ENCODE peak calls at places on chromosomes 16 and 17, in nine cellular contexts. V is ovary, C is lower leg skin, G is ascending aorta, A is PC-9, O is cardiac fibroblast, J is tibial artery, Q is AG09319, D is HFFc6. K is an unnamed sample.

GRCh38 chr16:8551388-8552332 is 38.7 kb downstream of the TMEM114 start:
- DNase-seq in V (no peak), C (no peak), G (no peak), A (no peak), O (no peak), J (no peak), Q (no peak), D (no peak), K (no peak)

GRCh38 chr16:1572664-1573063 is 39.2 kb downstream of the TMEM204 start:
- DNase-seq in V (no peak), C (no peak), G (no peak), A (no peak), O (no peak), J (no peak), Q (no peak), D (no peak), K (no peak)

GRCh38 chr17:61567045-61567802 is 23.8 kb downstream of the NACA2 start:
- DNase-seq in V (no peak), C (no peak), G (no peak), A (no peak), O (no peak), J (no peak), Q (no peak), D (no peak), K (no peak)

GRCh38 chr16:27572711-27573110 is 22.8 kb downstream of the KATNIP start:
- DNase-seq in V (no peak), C (no peak), G (no peak), A (no peak), O (peak), J (no peak), Q (no peak), D (no peak), K (no peak)

GRCh38 chr17:14775761-14776492 is 475.0 kb downstream of the HS3ST3B1 start:
- DNase-seq in V (no peak), C (no peak), G (no peak), A (no peak), O (peak), J (no peak), Q (no peak), D (no peak), K (no peak)

GRCh38 chr17:82696916-82697807 is 1.3 kb downstream of the RAB40B start:
- DNase-seq in V (peak), C (no peak), G (no peak), A (no peak), O (peak), J (no peak), Q (no peak), D (no peak), K (peak)

GRCh38 chr17:47096343-47096742 is 92.8 kb downstream of the CDC27 start:
- DNase-seq in V (no peak), C (no peak), G (no peak), A (no peak), O (no peak), J (no peak), Q (no peak), D (no peak), K (no peak)

GRCh38 chr17:79231766-79232287 is 157.2 kb downstream of the ENGASE start:
- DNase-seq in V (no peak), C (no peak), G (no peak), A (no peak), O (no peak), J (no peak), Q (no peak), D (peak), K (no peak)

GRCh38 chr17:36196099-36196496 is 460 bp downstream of the CCL3L1 start:
- DNase-seq in V (no peak), C (no peak), G (no peak), A (no peak), O (no peak), J (no peak), Q (no peak), D (no peak), K (no peak)

GRCh38 chr16:50139580-50139979 is 13.5 kb upstream of the TENT4B start:
- DNase-seq in V (no peak), C (no peak), G (no peak), A (no peak), O (no peak), J (no peak), Q (no peak), D (no peak), K (no peak)

GRCh38 chr17:16287563-16288027 is 65.7 kb downstream of the CENPV start:
- DNase-seq in V (no peak), C (no peak), G (peak), A (peak), O (peak), J (no peak), Q (peak), D (peak), K (no peak)

GRCh38 chr17:46809110-46809571 is 9.4 kb downstream of the WNT3 start:
- DNase-seq in V (no peak), C (no peak), G (no peak), A (no peak), O (no peak), J (no peak), Q (no peak), D (no peak), K (no peak)

GRCh38 chr17:10618202-10618635 is 38.9 kb downstream of the MYH3 start:
- DNase-seq in V (peak), C (peak), G (peak), A (peak), O (peak), J (peak), Q (peak), D (peak), K (no peak)

GRCh38 chr17:2331303-2331702 is 5.0 kb downstream of the TSR1 start:
- DNase-seq in V (no peak), C (no peak), G (no peak), A (no peak), O (no peak), J (no peak), Q (no peak), D (no peak), K (no peak)

GRCh38 chr17:11293480-11293879 is 52.5 kb downstream of the SHISA6 start:
- DNase-seq in V (no peak), C (peak), G (no peak), A (no peak), O (no peak), J (no peak), Q (no peak), D (no peak), K (no peak)

GRCh38 chr17:29549169-29549935 is 17.5 kb downstream of the ABHD15 start:
- DNase-seq in V (no peak), C (no peak), G (no peak), A (no peak), O (peak), J (no peak), Q (peak), D (no peak), K (no peak)

GRCh38 chr17:60141111-60142018 is 8.4 kb upstream of the CA4 start:
- DNase-seq in V (no peak), C (no peak), G (no peak), A (no peak), O (no peak), J (no peak), Q (no peak), D (no peak), K (no peak)

GRCh38 chr16:49586466-49586865 is 212.9 kb downstream of the C16orf78 start:
- DNase-seq in V (no peak), C (no peak), G (peak), A (no peak), O (no peak), J (no peak), Q (no peak), D (no peak), K (no peak)

GRCh38 chr16:22678311-22678710 is 135.7 kb upstream of the HS3ST2 start:
- DNase-seq in V (no peak), C (no peak), G (peak), A (no peak), O (no peak), J (no peak), Q (no peak), D (no peak), K (no peak)

GRCh38 chr16:56880685-56881084 is 15.7 kb downstream of the SLC12A3 start:
- DNase-seq in V (no peak), C (no peak), G (no peak), A (no peak), O (no peak), J (no peak), Q (no peak), D (no peak), K (no peak)

GRCh38 chr17:75623386-75623785 is 9.8 kb upstream of the SMIM5 start:
- DNase-seq in V (no peak), C (no peak), G (no peak), A (no peak), O (no peak), J (no peak), Q (no peak), D (peak), K (no peak)

GRCh38 chr16:88936008-88936912 is 40.7 kb downstream of the CBFA2T3 start:
- DNase-seq in V (no peak), C (no peak), G (no peak), A (peak), O (no peak), J (peak), Q (no peak), D (no peak), K (no peak)

GRCh38 chr17:64741924-64742670 is 80.0 kb upstream of the SMURF2 start:
- DNase-seq in V (no peak), C (peak), G (peak), A (no peak), O (peak), J (peak), Q (peak), D (peak), K (no peak)

GRCh38 chr16:84686702-84687298 is 13.0 kb upstream of the USP10 start:
- DNase-seq in V (no peak), C (peak), G (no peak), A (no peak), O (no peak), J (no peak), Q (no peak), D (no peak), K (no peak)

GRCh38 chr16:11797957-11798299 is 870 bp upstream of the ZC3H7A start:
- DNase-seq in V (no peak), C (peak), G (peak), A (no peak), O (no peak), J (no peak), Q (no peak), D (no peak), K (peak)

GRCh38 chr17:46770818-46771600 is 47.5 kb downstream of the WNT3 start:
- DNase-seq in V (peak), C (peak), G (no peak), A (peak), O (peak), J (no peak), Q (no peak), D (peak), K (peak)

GRCh38 chr17:27339836-27340550 is 46.1 kb downstream of the WSB1 start:
- DNase-seq in V (no peak), C (no peak), G (no peak), A (peak), O (no peak), J (no peak), Q (no peak), D (no peak), K (no peak)

GRCh38 chr17:67503184-67503583 is 126.1 kb downstream of the PITPNC1 start:
- DNase-seq in V (no peak), C (peak), G (no peak), A (peak), O (no peak), J (no peak), Q (no peak), D (peak), K (no peak)

GRCh38 chr17:44982113-44982702 is 14.1 kb upstream of the C1QL1 start:
- DNase-seq in V (no peak), C (no peak), G (no peak), A (no peak), O (no peak), J (no peak), Q (no peak), D (no peak), K (no peak)

GRCh38 chr17:55576237-55576998 is 65.2 kb upstream of the SMIM36 start:
- DNase-seq in V (peak), C (no peak), G (no peak), A (peak), O (peak), J (peak), Q (peak), D (peak), K (no peak)

GRCh38 chr16:11405331-11406176 is 60.3 kb downstream of the RMI2 start:
- DNase-seq in V (no peak), C (no peak), G (no peak), A (no peak), O (peak), J (no peak), Q (no peak), D (no peak), K (no peak)

GRCh38 chr17:40307001-40307690 is 1.8 kb upstream of the RARA start:
- DNase-seq in V (no peak), C (peak), G (no peak), A (no peak), O (peak), J (no peak), Q (peak), D (peak), K (no peak)

GRCh38 chr17:43846963-43847369 is at the start of gene CD300LG:
- DNase-seq in V (no peak), C (no peak), G (no peak), A (no peak), O (no peak), J (no peak), Q (no peak), D (no peak), K (no peak)

GRCh38 chr17:72726936-72727335 is 365.6 kb downstream of the SLC39A11 start:
- DNase-seq in V (no peak), C (no peak), G (no peak), A (no peak), O (no peak), J (no peak), Q (no peak), D (no peak), K (no peak)
- TF ChIP-seq CTCF in V (no peak), C (no peak), G (no peak), A (no peak), O (no peak), J (no peak), Q (no peak), D (no peak), K (no peak)

DNA sequence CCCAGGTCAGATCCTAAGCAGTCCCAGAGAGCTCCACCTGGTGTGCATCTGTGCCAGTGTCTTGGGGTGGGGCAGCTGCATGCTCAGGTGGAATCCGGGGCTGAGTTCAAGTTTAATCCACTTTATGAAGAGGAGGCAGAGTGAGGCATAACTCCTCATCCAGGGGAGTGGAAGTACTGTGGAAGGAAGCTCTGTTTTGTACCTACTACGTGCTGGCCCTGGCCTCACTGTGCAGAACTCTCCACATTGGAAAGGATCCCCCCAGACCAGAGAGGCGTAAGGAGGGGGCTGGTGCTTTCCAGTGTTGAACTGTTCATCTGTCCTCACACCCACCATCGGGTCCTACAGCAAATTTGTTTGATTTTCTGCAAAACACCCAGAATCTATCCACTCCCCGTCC is 78.0 kb downstream of the ABCC6 start:
- DNase-seq in V (no peak), C (no peak), G (no peak), A (no peak), O (no peak), J (no peak), Q (no peak), D (no peak), K (no peak)
- TF ChIP-seq CTCF in V (no peak), C (no peak), G (no peak), A (no peak), O (no peak), J (no peak), Q (no peak), D (no peak), K (no peak)

GRCh38 chr17:7836596-7837374 is 2.8 kb downstream of the KDM6B start:
- DNase-seq in V (peak), C (peak), G (peak), A (peak), O (peak), J (peak), Q (peak), D (peak), K (no peak)

GRCh38 chr17:7833795-7834553 is at the start of gene KDM6B:
- DNase-seq in V (peak), C (peak), G (peak), A (peak), O (peak), J (peak), Q (peak), D (peak), K (peak)

GRCh38 chr17:7835818-7836595 is 2.0 kb downstream of the KDM6B start:
- DNase-seq in V (peak), C (peak), G (peak), A (no peak), O (no peak), J (no peak), Q (no peak), D (peak), K (peak)

GRCh38 chr17:7834554-7834890 is 505 bp downstream of the KDM6B start:
- DNase-seq in V (peak), C (peak), G (peak), A (no peak), O (no peak), J (no peak), Q (no peak), D (no peak), K (no peak)

DNA sequence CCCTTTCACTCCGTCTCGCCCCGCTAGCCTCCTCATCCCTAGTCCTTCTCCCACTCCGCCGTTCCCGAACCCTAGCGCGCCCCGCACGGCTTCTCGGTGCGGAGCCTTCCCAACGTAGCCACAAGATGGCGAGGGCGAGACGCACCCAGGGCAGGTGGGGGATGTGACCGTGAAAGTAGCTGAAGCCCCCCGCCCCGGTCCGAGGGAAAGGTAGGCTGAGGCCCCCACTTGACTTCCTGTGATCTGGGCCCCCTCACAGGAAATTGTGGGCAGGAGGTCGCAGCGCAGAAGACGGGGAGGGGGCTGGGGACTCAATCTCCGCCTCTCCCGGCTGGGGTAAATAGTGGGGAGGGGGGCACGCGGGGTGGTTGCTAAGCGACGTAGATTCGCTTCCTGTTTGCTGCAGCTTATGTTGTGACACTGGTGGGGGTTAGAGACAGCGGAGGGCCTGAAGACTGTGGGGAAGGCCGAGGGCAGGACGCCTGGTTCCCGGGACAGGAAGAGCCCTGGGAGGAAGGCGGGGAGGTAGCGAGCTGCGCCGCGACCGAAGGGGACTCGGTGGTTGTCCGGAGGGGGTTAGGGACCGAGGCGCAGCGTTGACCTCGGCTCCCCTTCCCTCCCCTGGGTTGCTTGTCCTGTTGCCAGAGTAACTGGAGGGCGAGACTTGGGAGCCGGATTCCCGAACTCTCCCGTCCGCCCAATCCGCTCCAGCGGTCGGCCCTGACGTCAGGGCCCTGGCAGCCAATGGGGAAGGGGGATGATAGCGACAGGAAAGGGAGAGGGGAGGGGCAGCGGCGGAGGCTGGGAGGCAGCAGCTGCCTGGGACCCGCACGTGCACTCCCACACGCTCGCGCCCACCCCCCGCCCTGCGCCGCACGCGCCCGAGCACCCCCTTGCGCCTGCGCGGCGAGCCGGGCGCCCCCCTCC is 1.1 kb downstream of the KDM6B start:
- DNase-seq in V (peak), C (peak), G (peak), A (peak), O (peak), J (peak), Q (peak), D (peak), K (peak)
- TF ChIP-seq CTCF in V (peak), C (no peak), G (peak), A (peak), O (peak), J (peak), Q (peak), D (peak), K (peak)

GRCh38 chr16:30720086-30720485 is 21.1 kb downstream of the SRCAP start:
- DNase-seq in V (no peak), C (no peak), G (no peak), A (no peak), O (no peak), J (no peak), Q (no peak), D (no peak), K (no peak)
- TF ChIP-seq CTCF in V (no peak), C (no peak), G (no peak), A (no peak), O (no peak), J (no peak), Q (no peak), D (no peak), K (no peak)